ENCODE peak calls at places on chromosomes 12 and 14, in five cellular contexts. D is stomach, J is tibial nerve, U is GM12878, K is sigmoid colon. S is an unnamed sample.
A peak's percentile ranks its signal among the peaks of the same experiment; 100 is the strongest.

GRCh38 chr12:126937431-126937830 is 1329.5 kb upstream of the TMEM132C start:
- DNase-seq in K (no peak), J (no peak), D (no peak), U (no peak), S (no peak)

GRCh38 chr14:20143911-20144310 is 5.3 kb downstream of the OR4N5 start:
- DNase-seq in J (no peak), U (no peak), D (no peak), K (no peak), S (no peak)

GRCh38 chr14:75578099-75578785 is at the start of gene FLVCR2:
- DNase-seq in D (peak; percentile 74), J (peak; percentile 76), K (peak; percentile 91), U (no peak), S (peak; percentile 90)

GRCh38 chr14:80784824-80785223 is 156.7 kb downstream of the CEP128 start:
- DNase-seq in U (no peak), D (no peak), K (no peak), J (no peak), S (no peak)

GRCh38 chr12:52164624-52165023 is 27.2 kb downstream of the KRT80 start:
- DNase-seq in K (no peak), D (no peak), J (no peak), U (no peak), S (no peak)

GRCh38 chr12:116372815-116373214 is 95.3 kb upstream of the MED13L start:
- DNase-seq in D (no peak), J (no peak), U (no peak), K (no peak), S (no peak)

GRCh38 chr12:49345048-49345839 is 1.4 kb upstream of the DNAJC22 start:
- DNase-seq in K (peak; percentile 62), J (no peak), D (peak; percentile 35), U (no peak), S (peak; percentile 89)

GRCh38 chr12:29552324-29552927 is 54.9 kb upstream of the OVCH1 start:
- DNase-seq in J (peak; percentile 27), U (no peak), K (peak; percentile 74), D (peak; percentile 74), S (peak; percentile 44)

GRCh38 chr12:116027551-116027821 is 250.0 kb downstream of the MED13L start:
- DNase-seq in U (no peak), J (no peak), K (no peak), D (no peak), S (no peak)

GRCh38 chr12:23640754-23641153 is 308.7 kb downstream of the SOX5 start:
- DNase-seq in D (no peak), J (no peak), U (no peak), K (no peak), S (no peak)

GRCh38 chr12:132335179-132335756 is 5.9 kb upstream of the GALNT9 start:
- DNase-seq in K (no peak), J (no peak), D (no peak), U (no peak), S (no peak)

GRCh38 chr14:70896981-70897380 is 10.3 kb upstream of the PCNX1 start:
- DNase-seq in J (no peak), U (no peak), D (no peak), K (no peak), S (no peak)

GRCh38 chr12:130838284-130838950 is 633 bp downstream of the STX2 start:
- DNase-seq in J (no peak), U (no peak), K (no peak), D (peak; percentile 38), S (peak; percentile 38)

GRCh38 chr12:47052274-47052673 is 27.1 kb upstream of the PCED1B start:
- DNase-seq in K (no peak), D (no peak), J (no peak), U (no peak), S (no peak)

GRCh38 chr12:54603872-54604271 is 15.4 kb upstream of the PPP1R1A start:
- DNase-seq in J (no peak), K (no peak), U (no peak), D (no peak), S (no peak)

GRCh38 chr14:51357250-51357649 is 117.2 kb downstream of the TMX1 start:
- DNase-seq in D (no peak), J (no peak), K (no peak), U (no peak), S (no peak)

GRCh38 chr12:62602445-62603060 is 135.9 kb downstream of the MON2 start:
- DNase-seq in J (peak; percentile 84), K (peak; percentile 95), D (peak; percentile 87), U (peak; percentile 87), S (peak; percentile 97)

GRCh38 chr14:24064091-24064795 is 7.1 kb upstream of the CPNE6 start:
- DNase-seq in D (no peak), J (no peak), K (no peak), U (no peak), S (no peak)

GRCh38 chr14:30779210-30779609 is 95.1 kb upstream of the COCH start:
- DNase-seq in D (no peak), K (no peak), J (no peak), U (no peak), S (no peak)

GRCh38 chr12:70638639-70639349 is 1.6 kb upstream of the PTPRB start:
- DNase-seq in D (no peak), U (no peak), K (no peak), J (no peak), S (no peak)

GRCh38 chr12:111756196-111756595 is 10.5 kb upstream of the ALDH2 start:
- DNase-seq in K (no peak), U (no peak), J (no peak), D (no peak), S (no peak)

GRCh38 chr12:64171715-64172114 is 50.4 kb downstream of the KICS2 start:
- DNase-seq in D (no peak), K (no peak), J (no peak), U (no peak), S (no peak)

GRCh38 chr12:108770963-108771362 is 39.6 kb upstream of the CORO1C start:
- DNase-seq in J (no peak), D (no peak), U (no peak), K (no peak), S (no peak)

GRCh38 chr12:70254225-70254624 is 11.0 kb downstream of the CNOT2 start:
- DNase-seq in U (no peak), J (no peak), D (no peak), K (no peak), S (no peak)

GRCh38 chr12:53782093-53782703 is 30.4 kb upstream of the CISTR start:
- DNase-seq in U (no peak), K (no peak), J (no peak), D (no peak), S (no peak)

GRCh38 chr12:104573-105081 is 38.1 kb downstream of the IQSEC3 start:
- DNase-seq in D (no peak), J (no peak), U (no peak), K (peak; percentile 49), S (peak; percentile 83)

GRCh38 chr14:105192866-105193731 is 12.0 kb upstream of the NUDT14 start:
- DNase-seq in J (no peak), D (no peak), U (no peak), K (no peak), S (no peak)
- H3K4me3 ChIP-seq in J (no peak overlapping the region), D (no peak overlapping the region), U (no peak overlapping the region), K (no peak overlapping the region), S (no peak overlapping the region)

DNA sequence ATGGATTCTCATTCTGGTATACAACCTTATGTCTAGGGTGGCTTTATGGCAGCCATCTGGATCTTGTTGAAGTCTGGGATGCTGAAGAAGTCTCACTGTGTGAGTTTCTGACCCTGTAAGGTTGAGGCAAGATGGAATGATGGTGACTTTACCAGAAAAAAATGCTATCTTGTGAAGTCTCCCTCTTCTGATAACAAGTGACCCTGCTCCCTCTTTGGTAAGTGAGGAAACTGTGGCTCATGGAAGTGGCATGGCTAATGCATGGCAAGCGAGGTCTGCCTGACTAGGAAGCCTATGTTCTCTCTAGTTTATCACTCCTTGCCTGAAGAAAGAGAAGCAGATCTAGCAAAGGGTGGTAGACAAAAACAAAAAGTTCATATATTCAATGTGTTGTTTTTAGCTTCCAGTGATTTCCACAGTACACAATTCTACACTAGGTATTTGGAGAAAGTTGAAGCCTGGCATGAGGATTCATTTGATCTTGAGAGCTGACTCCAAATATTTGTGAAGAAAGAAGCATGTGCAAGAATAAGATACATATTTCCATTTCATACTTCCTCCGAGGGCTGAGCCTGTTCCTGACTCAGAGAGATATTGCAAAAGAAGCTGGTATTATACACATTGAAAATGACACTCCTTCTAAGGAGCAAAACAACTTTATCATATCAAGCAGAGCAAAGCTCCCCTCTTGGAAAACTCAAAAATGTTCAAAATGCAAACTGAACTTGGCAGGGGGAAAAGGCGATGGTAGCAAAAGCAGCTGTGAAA is 63.6 kb downstream of the HELB start:
- DNase-seq in D (no peak), J (no peak), K (no peak), U (no peak), S (no peak)
- H3K27ac ChIP-seq in D (no peak overlapping the region), J (no peak overlapping the region), K (no peak overlapping the region), U (no peak overlapping the region), S (no peak overlapping the region)

GRCh38 chr12:101857043-101857558 is 20.3 kb upstream of the DRAM1 start:
- DNase-seq in U (no peak), D (no peak), K (no peak), J (no peak), S (no peak)
- TF ChIP-seq EP300 in U (peak; percentile 40), D (no peak), K (no peak), J (peak; percentile 63), S (no peak)

DNA sequence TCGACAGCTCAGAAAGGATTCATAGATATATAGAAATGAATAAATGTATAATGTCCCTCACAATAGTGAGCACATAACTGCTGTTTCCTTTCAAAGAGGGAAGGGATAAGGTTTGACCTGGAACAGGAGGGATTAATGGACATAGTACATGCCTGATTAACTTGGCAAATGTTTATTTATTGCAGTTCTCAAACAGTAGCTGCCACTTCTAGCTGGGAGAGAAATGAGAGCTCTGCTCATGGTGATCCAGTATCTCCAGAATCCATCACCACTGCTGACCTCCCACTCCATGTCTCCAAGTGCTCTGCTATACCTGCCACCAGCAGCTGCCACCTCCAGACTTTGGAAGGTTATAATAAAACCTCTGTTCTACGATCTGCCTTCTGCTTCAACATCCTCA is 108.1 kb downstream of the LRIG3 start:
- DNase-seq in D (no peak), K (no peak), U (no peak), J (no peak), S (no peak)
- H3K4me3 ChIP-seq in D (no peak overlapping the region), K (no peak overlapping the region), U (no peak overlapping the region), J (no peak overlapping the region), S (no peak overlapping the region)

DNA sequence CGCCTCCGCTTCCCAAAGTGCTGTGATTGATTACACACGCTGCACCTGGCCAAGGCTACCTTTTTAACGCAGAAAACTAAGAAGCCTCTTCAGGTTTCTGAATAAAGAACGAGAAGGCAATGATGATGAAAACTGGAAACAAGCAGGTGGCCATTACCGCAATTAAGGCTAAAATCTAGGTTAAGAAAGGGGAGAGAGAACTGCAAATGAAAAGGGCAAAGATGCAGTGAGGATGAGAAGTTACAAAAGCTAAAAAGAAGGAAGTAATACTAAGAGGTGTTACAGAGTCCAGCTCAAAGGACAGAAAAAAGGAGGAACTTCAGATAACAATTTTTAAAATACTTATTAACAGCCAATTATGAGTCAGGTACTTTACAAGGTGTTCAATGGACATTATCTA is 79.7 kb downstream of the DUSP16 start:
- DNase-seq in D (no peak), K (no peak), J (no peak), U (no peak), S (no peak)
- H3K27ac ChIP-seq in D (peak overlapping the region; percentile 61), K (no peak overlapping the region), J (no peak overlapping the region), U (peak overlapping the region; percentile 78), S (peak overlapping the region; percentile 42)